ENCODE peak calls at places on chromosomes 7 and 10, in eight cellular contexts. G is fibroblast of gingiva; H is stomach; P is chondrocyte; N is effector CD8-positive, alpha-beta T cell; F is body of pancreas; R is head of caudate nucleus; C is heart right ventricle. M is an unnamed sample.

GRCh38 chr7:69067397-69067796 is 530.9 kb upstream of the AUTS2 start:
- DNase-seq in H (peak), P (no peak), N (no peak), F (peak), G (no peak), R (no peak), C (no peak), M (peak)

GRCh38 chr10:28997736-28998135 is 291.1 kb upstream of the LYZL1 start:
- DNase-seq in N (no peak), F (no peak), H (no peak), G (no peak), C (no peak), P (no peak), R (no peak), M (no peak)

GRCh38 chr10:9825491-9826018 is 1192.1 kb upstream of the CELF2 start:
- DNase-seq in N (no peak), F (peak), G (no peak), H (peak), P (no peak), C (no peak), R (no peak), M (no peak)

GRCh38 chr10:72682626-72683025 is 9.3 kb upstream of the MCU start:
- DNase-seq in P (no peak), H (no peak), C (no peak), N (no peak), F (no peak), G (no peak), R (no peak), M (no peak)

GRCh38 chr7:137953692-137954470 is 48.0 kb downstream of the CREB3L2 start:
- DNase-seq in G (peak), C (no peak), N (no peak), F (no peak), P (no peak), R (no peak), H (no peak), M (peak)

GRCh38 chr10:69107667-69108066 is 16.3 kb upstream of the VPS26A start:
- DNase-seq in P (no peak), G (no peak), R (no peak), N (no peak), H (no peak), F (no peak), C (no peak), M (no peak)

GRCh38 chr10:103598654-103599115 is 105.2 kb downstream of the NEURL1 start:
- DNase-seq in N (no peak), C (peak), H (peak), F (peak), G (peak), P (no peak), R (peak), M (peak)

GRCh38 chr10:97715259-97715874 is 1.8 kb downstream of the MARVELD1 start:
- DNase-seq in F (no peak), P (no peak), N (no peak), G (no peak), H (no peak), C (no peak), R (no peak), M (no peak)

GRCh38 chr7:7816084-7816483 is 97.7 kb upstream of the RPA3 start:
- DNase-seq in R (no peak), G (no peak), C (no peak), P (no peak), F (no peak), H (no peak), N (no peak), M (no peak)

GRCh38 chr10:9222917-9223316 is 1168.4 kb downstream of the GATA3 start:
- DNase-seq in C (no peak), P (no peak), G (peak), H (no peak), F (no peak), N (no peak), R (no peak), M (peak)

GRCh38 chr10:4241724-4242345 is 456.8 kb upstream of the KLF6 start:
- DNase-seq in F (peak), P (no peak), N (no peak), C (peak), R (no peak), H (no peak), G (peak), M (no peak)

GRCh38 chr10:17607060-17607459 is 10.1 kb downstream of the HACD1 start:
- DNase-seq in N (no peak), G (no peak), P (no peak), F (no peak), C (no peak), H (no peak), R (no peak), M (no peak)

GRCh38 chr7:124032369-124033092 is at the start of gene TMEM229A:
- DNase-seq in H (peak), P (peak), C (peak), R (peak), G (no peak), F (peak), N (no peak), M (peak)

GRCh38 chr7:80284848-80285247 is 150.2 kb downstream of the GNAI1 start:
- DNase-seq in F (no peak), G (peak), H (no peak), R (no peak), P (no peak), C (no peak), N (no peak), M (no peak)

GRCh38 chr7:45013465-45013967 is 13.5 kb downstream of the CCM2 start:
- DNase-seq in C (no peak), G (no peak), H (no peak), N (no peak), R (no peak), P (no peak), F (no peak), M (no peak)